ENCODE peak calls at places on chromosomes 5 and 9, in four cellular contexts. R is GM12891, Y is HL-60, F is spleen. A is an unnamed sample.

GRCh38 chr5:23820764-23821471 is 313.5 kb downstream of the PRDM9 start:
- DNase-seq in R (no peak), Y (no peak), F (no peak), A (no peak)

GRCh38 chr9:5305741-5306140 is 1.2 kb upstream of the RLN2 start:
- DNase-seq in R (no peak), Y (no peak), F (no peak), A (no peak)

GRCh38 chr5:96861044-96861443 is 15.3 kb upstream of the ERAP2 start:
- DNase-seq in R (no peak), Y (no peak), F (no peak), A (no peak)

GRCh38 chr5:42605490-42605889 is 151.1 kb upstream of the CCDC152 start:
- DNase-seq in R (no peak), Y (no peak), F (no peak), A (no peak)

GRCh38 chr5:125349432-125349831 is 603.0 kb upstream of the ZNF608 start:
- DNase-seq in R (no peak), Y (no peak), F (no peak), A (no peak)

GRCh38 chr9:14075218-14075617 is 238.7 kb downstream of the NFIB start:
- DNase-seq in R (no peak), Y (no peak), F (no peak), A (no peak)

GRCh38 chr9:122075135-122076030 is 17.7 kb downstream of the TTLL11 start:
- DNase-seq in R (no peak), Y (no peak), F (no peak), A (no peak)

GRCh38 chr9:72394061-72394460 is 29.1 kb upstream of the ZFAND5 start:
- DNase-seq in R (no peak), Y (peak; percentile 69), F (no peak), A (no peak)

GRCh38 chr9:108934323-108934885 is at the start of gene ABITRAM:
- DNase-seq in R (peak; percentile 78), Y (peak; percentile 66), F (peak; percentile 96), A (peak; percentile 28)

GRCh38 chr9:116741106-116741740 is 54.1 kb downstream of the TRIM32 start:
- DNase-seq in R (no peak), Y (no peak), F (no peak), A (no peak)

GRCh38 chr9:130321082-130321481 is 55.5 kb downstream of the HMCN2 start:
- DNase-seq in R (no peak), Y (no peak), F (no peak), A (no peak)

DNA sequence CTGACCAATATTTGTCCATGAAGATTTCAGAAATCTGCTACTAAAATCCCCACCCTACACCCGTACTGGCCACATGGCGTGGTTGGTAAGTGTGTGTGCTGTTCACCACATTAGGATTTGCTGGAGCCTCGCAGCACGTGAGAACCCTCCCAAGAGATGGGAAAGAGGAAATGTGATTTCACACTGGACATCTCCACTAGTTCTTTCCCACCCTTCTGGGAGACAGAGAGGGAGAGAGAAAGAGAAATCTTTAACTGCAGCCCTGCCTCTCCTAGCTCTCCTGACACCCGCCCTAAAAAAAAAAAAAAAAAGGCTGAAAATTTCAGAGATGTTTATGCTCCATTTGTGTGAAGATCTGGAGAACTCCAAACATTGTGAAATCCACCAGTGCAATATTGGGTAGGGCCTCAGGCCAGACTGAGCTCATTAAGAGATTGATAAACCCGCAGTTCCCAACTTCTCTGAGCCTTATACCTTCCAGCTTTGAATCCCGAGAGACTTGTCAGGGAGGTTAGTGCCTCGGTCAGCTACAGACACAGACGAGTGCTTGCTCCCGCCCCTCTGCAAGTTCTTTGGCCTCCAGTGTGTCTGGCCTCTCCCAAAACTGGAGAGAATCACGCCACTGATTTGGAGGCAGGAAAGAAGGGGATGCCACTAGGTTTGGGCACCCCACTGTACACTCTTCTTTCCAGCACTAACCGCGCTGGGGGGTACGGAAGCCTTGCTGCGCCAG is 1.9 kb downstream of the SPRY4 start:
- DNase-seq in R (no peak), Y (no peak), F (no peak), A (no peak)
- TF ChIP-seq POLR2AphosphoS5 in R (no peak), Y (no peak), F (no peak), A (no peak)

DNA sequence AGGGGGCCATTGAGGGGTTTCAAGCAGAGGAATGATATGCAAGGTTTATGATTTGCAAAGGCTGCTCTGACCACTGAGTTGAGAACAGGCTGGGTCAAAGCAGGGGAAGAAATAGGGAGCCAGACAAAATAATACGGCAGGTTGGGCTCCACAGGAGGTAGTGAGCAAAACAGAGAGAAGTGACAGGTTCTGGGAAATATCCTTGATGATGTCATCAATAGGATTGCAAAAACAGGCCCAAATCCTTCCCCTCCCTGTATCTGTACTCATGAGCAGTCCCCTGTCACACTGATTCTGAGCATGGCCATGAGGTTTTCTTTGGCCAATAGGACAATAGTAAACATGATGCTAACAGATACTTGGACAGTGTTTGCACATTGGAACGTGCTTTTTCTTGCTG is 471.8 kb upstream of the BRINP1 start:
- DNase-seq in R (no peak), Y (no peak), F (no peak), A (no peak)
- TF ChIP-seq POLR2AphosphoS5 in R (no peak), Y (no peak), F (no peak), A (no peak)

GRCh38 chr9:87612536-87612935 is 113.4 kb upstream of the CTSL start:
- DNase-seq in R (no peak), Y (no peak), F (no peak), A (no peak)

GRCh38 chr9:87615547-87616148 is 110.3 kb upstream of the CTSL start:
- DNase-seq in R (no peak), Y (no peak), F (no peak), A (no peak)

GRCh38 chr9:87614402-87614801 is 111.5 kb upstream of the CTSL start:
- DNase-seq in R (no peak), Y (no peak), F (no peak), A (no peak)

GRCh38 chr9:87610200-87611155 is 112.8 kb downstream of the DAPK1 start:
- DNase-seq in R (no peak), Y (no peak), F (no peak), A (no peak)

GRCh38 chr9:87613265-87614111 is 112.4 kb upstream of the CTSL start:
- DNase-seq in R (no peak), Y (no peak), F (no peak), A (no peak)
- TF ChIP-seq POLR2AphosphoS5 in R (no peak), Y (no peak), F (no peak), A (no peak)

GRCh38 chr5:160442824-160443431 is 21.3 kb downstream of the PTTG1 start:
- DNase-seq in R (no peak), Y (no peak), F (no peak), A (no peak)
- TF ChIP-seq POLR2AphosphoS5 in R (no peak), Y (no peak), F (no peak), A (no peak)

GRCh38 chr9:127397722-127398647 is 1.0 kb downstream of the SLC2A8 start:
- DNase-seq in R (peak; percentile 29), Y (no peak), F (peak; percentile 89), A (no peak)

GRCh38 chr9:127395491-127396252 is 1.3 kb upstream of the SLC2A8 start:
- DNase-seq in R (no peak), Y (no peak), F (peak; percentile 58), A (no peak)

GRCh38 chr9:127398715-127399400 is 1.9 kb downstream of the SLC2A8 start:
- DNase-seq in R (no peak), Y (no peak), F (peak; percentile 61), A (no peak)

GRCh38 chr9:127396253-127396807 is 639 bp upstream of the SLC2A8 start:
- DNase-seq in R (no peak), Y (no peak), F (no peak), A (no peak)

DNA sequence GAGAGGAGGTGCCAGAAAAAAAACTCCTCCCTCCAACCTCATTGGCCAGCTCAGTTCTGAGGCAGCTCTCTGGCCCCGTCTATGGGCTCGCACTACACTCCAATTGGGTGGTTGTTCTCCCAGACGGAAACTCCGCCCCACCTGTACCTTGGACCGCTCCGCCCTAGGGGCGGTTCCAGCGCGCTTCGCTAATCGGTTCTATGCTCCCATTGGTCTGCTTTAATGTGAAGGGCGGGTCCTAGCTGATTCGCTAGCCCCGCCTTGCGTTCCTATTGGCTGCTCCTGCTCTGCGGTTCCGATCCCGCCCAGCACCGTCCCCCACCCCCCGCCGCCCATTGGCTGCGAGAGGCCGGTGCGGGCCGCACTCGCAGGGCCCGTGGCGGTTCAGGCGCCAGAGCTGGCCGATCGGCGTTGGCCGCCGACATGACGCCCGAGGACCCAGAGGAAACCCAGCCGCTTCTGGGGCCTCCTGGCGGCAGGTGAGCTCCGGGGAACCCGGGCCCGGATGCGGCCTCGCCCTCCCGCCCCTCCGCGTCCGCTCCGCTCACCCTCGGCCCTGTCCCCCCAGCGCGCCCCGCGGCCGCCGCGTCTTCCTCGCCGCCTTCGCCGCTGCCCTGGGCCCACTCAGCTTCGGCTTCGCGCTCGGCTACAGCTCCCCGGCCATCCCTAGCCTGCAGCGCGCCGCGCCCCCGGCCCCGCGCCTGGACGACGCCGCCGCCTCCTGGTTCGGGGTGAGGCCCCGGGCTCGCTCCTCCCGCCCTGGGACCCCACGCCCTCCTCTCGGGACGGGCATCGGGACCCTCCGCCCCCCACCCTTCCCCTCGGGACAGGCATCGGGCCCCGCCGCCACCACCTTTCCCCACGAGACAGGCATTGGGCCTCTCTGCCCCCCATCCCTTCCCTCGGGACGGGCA is at the start of gene SLC2A8:
- DNase-seq in R (peak; percentile 88), Y (peak; percentile 45), F (peak; percentile 98), A (peak; percentile 98)
- TF ChIP-seq POLR2AphosphoS5 in R (no peak), Y (no peak), F (peak; percentile 93), A (no peak)

DNA sequence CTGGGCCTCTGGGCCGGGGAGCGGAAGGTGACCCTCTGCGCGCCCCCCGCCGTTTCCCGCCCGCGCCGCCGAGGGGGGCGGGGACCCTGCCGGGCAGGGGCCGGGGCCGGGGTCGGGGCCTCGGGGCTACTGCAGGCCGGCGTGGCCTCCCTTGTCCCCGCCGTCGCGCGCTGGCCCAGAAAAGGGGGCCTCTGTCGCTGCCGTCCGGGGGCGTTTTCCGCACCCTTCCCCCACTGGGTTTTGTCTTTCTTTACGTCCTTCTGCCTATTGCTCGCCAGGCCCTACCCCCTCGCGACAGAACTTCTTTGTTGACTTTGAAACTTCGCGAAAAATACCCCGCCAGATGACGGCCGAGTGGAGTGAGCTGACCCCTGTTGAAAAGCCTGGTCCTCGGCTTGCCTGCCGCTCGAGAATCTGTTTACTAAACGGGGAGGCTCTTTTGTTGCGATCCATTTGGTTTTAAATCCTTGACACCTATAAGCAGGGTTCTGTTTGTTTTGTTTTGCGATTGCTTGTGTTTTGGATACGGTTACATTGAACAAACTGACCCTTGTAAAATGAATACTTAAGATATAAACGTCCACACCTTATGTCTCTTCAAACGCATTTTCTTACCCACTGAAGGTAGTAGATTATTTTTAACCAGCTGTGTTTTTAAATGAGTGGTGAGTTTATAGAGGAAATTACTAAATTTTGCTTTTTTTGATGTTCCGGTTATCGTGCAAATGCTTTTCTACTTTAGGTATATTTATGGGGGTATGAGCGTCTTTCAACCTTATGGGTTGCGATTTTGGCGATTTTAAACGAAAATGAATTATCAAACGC is 765 bp downstream of the MARCHF6 start:
- DNase-seq in R (no peak), Y (no peak), F (no peak), A (no peak)
- TF ChIP-seq POLR2AphosphoS5 in R (no peak), Y (no peak), F (no peak), A (no peak)